ENCODE peak calls at places on chromosome 18, in four cellular contexts. W, Z, R and V are unnamed samples.
A peak's percentile ranks its signal among the peaks of the same experiment; 100 is the strongest.

GRCh38 chr18:46055841-46056240 is 16.2 kb downstream of the PSTPIP2 start:
- DNase-seq in W (no peak), Z (no peak), R (no peak), V (no peak)

GRCh38 chr18:22132258-22132657 is 37.1 kb upstream of the GATA6 start:
- DNase-seq in W (no peak), Z (no peak), R (no peak), V (no peak)

GRCh38 chr18:3095921-3096320 is 83.0 kb upstream of the LPIN2 start:
- DNase-seq in W (no peak), Z (no peak), R (no peak), V (no peak)

GRCh38 chr18:50863840-50864239 is 15.1 kb upstream of the ME2 start:
- DNase-seq in W (no peak), Z (no peak), R (no peak), V (no peak)

GRCh38 chr18:9400197-9400596 is 65.6 kb downstream of the TWSG1 start:
- DNase-seq in W (no peak), Z (no peak), R (no peak), V (no peak)

GRCh38 chr18:4831791-4832375 is 365.2 kb downstream of the AKAIN1 start:
- DNase-seq in W (no peak), Z (no peak), R (no peak), V (no peak)

GRCh38 chr18:45275367-45276113 is 339.7 kb upstream of the SLC14A2 start:
- DNase-seq in W (no peak), Z (no peak), R (no peak), V (no peak)

GRCh38 chr18:7273301-7273911 is 42.5 kb downstream of the LRRC30 start:
- DNase-seq in W (peak; percentile 9), Z (peak; percentile 15), R (no peak), V (no peak)

GRCh38 chr18:79315589-79315988 is 80.1 kb upstream of the NFATC1 start:
- DNase-seq in W (no peak), Z (no peak), R (no peak), V (no peak)

GRCh38 chr18:59867337-59868104 is 32.3 kb upstream of the PMAIP1 start:
- DNase-seq in W (no peak), Z (no peak), R (no peak), V (no peak)

GRCh38 chr18:37161491-37161890 is 332.6 kb downstream of the KIAA1328 start:
- DNase-seq in W (no peak), Z (no peak), R (no peak), V (no peak)

GRCh38 chr18:24530630-24531111 is 70.2 kb downstream of the HRH4 start:
- DNase-seq in W (no peak), Z (no peak), R (no peak), V (no peak)

GRCh38 chr18:62660741-62661140 is 54.6 kb upstream of the PHLPP1 start:
- DNase-seq in W (no peak), Z (no peak), R (no peak), V (no peak)

GRCh38 chr18:50816767-50817166 is 3.0 kb downstream of the MRO start:
- DNase-seq in W (no peak), Z (no peak), R (no peak), V (no peak)

GRCh38 chr18:62069556-62069955 is 117.3 kb downstream of the PIGN start:
- DNase-seq in W (no peak), Z (no peak), R (no peak), V (no peak)

GRCh38 chr18:25123438-25124225 is 228.3 kb downstream of the ZNF521 start:
- DNase-seq in W (no peak), Z (no peak), R (no peak), V (no peak)

GRCh38 chr18:43049021-43049420 is 66.5 kb downstream of the RIT2 start:
- DNase-seq in W (no peak), Z (no peak), R (no peak), V (no peak)

GRCh38 chr18:32351014-32351413 is 119.7 kb downstream of the GAREM1 start:
- DNase-seq in W (no peak), Z (no peak), R (no peak), V (no peak)

GRCh38 chr18:12883684-12884520 is at the start of gene PTPN2:
- DNase-seq in W (peak; percentile 92), Z (peak; percentile 95), R (peak; percentile 69), V (peak; percentile 90)

GRCh38 chr18:12882416-12882815 is 1.6 kb downstream of the PTPN2 start:
- DNase-seq in W (no peak), Z (no peak), R (no peak), V (no peak)

GRCh38 chr18:12883003-12883683 is 894 bp downstream of the PTPN2 start:
- DNase-seq in W (no peak), Z (no peak), R (no peak), V (no peak)

GRCh38 chr18:12879840-12880531 is 4.1 kb downstream of the PTPN2 start:
- DNase-seq in W (no peak), Z (no peak), R (no peak), V (no peak)

DNA sequence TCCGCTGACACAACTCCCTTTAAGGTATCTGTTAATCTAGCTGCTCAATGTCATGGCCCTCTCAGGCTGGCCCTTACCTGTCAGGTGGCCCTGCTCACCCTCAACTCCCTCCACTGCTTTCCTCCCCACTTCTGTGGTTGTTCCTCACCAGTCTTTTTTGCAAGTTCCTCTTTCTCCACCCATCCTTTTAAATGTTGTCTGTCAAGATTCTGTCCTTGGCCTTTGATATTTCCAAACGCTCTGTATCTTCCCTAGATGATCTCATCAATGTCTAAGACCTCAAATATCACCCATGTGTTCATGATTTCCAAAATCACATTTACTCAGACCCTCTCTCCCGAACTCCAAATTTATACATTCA is 3.5 kb downstream of the PTPN2 start:
- DNase-seq in W (no peak), Z (no peak), R (no peak), V (no peak)
- H3K27ac ChIP-seq in W (no peak overlapping the region), Z (peak overlapping the region; percentile 14), R (no peak overlapping the region), V (peak overlapping the region; percentile 70)

GRCh38 chr18:58525517-58525916 is 103.4 kb downstream of the ALPK2 start:
- DNase-seq in W (no peak), Z (no peak), R (no peak), V (no peak)

GRCh38 chr18:58528011-58528367 is 100.9 kb downstream of the ALPK2 start:
- DNase-seq in W (no peak), Z (no peak), R (no peak), V (no peak)

GRCh38 chr18:58525928-58526424 is 102.9 kb downstream of the ALPK2 start:
- DNase-seq in W (no peak), Z (no peak), R (no peak), V (no peak)

GRCh38 chr18:58527116-58528010 is 101.5 kb downstream of the ALPK2 start:
- DNase-seq in W (no peak), Z (no peak), R (no peak), V (no peak)

GRCh38 chr18:58526425-58527115 is 102.3 kb downstream of the ALPK2 start:
- DNase-seq in W (no peak), Z (no peak), R (no peak), V (no peak)
- TF ChIP-seq POLR2A in W (no peak), Z (no peak), R (no peak), V (no peak)

DNA sequence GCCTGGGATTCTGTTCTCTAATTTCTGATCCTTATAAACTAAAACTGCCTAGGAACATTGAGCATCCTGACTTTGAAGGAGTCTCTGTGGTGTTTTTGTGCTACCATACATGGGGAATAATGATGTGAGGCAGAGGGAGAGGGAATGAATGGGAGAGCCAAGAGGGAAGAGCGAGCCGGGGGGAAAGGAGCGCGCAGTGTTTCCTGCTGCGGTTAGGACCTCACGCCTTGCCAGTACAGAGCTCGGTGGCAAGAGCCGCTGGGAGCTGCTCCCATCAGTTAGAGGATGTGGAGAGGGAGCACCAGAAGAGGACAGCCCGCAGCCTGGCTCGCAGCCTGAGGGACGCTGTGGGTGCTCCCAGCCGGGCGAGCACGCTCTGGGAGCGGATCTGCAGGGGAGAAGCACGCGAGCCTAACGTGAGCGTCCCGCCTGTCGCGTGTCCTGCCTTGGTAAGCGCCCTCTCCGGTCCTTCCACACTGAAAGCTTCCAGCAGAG is 114.7 kb downstream of the FAM210A start:
- DNase-seq in W (no peak), Z (no peak), R (no peak), V (no peak)
- H3K27ac ChIP-seq in W (peak overlapping the region; percentile 48), Z (peak overlapping the region; percentile 45), R (peak overlapping the region; percentile 24), V (peak overlapping the region; percentile 67)

GRCh38 chr18:10453885-10454772 is at the start of gene APCDD1:
- DNase-seq in W (peak; percentile 70), Z (peak; percentile 45), R (no peak), V (no peak)
- TF ChIP-seq POLR2A in W (peak; percentile 45), Z (no peak), R (no peak), V (no peak)

GRCh38 chr18:11078491-11078890 is 70.9 kb downstream of the PIEZO2 start:
- DNase-seq in W (no peak), Z (no peak), R (no peak), V (no peak)
- H3K27ac ChIP-seq in W (no peak overlapping the region), Z (no peak overlapping the region), R (no peak overlapping the region), V (no peak overlapping the region)

DNA sequence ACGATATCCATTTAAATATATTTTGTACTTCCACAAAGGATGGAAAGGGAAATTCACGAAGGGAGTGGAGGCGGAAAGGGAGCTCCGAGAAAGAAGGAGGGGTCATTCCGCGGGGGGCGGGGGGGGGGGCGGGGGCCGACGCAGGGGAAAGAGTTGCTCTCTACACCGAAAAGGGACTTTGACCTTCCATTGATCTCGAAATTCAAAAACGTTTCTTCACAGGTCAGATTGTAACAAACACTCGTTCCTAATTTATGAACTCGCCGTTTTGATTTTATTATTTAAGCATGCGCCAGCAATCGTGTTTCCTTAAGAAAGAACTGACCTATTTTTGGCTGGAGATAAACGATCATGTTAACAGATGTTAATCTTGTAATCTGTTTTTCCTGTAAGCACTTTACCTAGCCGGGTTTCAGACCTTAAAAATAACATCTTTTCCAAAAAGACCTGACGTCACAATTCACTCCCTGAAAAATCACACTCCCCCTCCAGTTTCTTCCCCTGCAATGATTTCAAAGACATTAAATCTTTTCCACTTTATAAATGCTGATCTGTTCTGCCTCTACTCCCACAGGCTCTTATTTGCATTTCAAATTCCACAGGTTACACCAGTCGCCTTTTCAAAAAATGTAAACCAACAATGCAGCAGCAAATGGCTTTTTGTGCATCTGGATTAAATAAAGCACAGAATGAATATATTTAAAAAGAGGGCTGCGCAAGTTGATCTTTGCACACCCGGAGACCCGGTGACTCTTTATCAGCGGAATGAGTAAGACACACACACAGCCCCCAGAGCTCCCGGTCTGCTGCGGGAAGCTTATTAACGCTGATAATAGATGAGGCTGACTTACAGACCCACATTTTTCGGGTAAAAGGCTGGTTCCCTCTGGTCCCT is 1.6 kb downstream of the ZNF516 start:
- DNase-seq in W (no peak), Z (no peak), R (no peak), V (no peak)
- TF ChIP-seq POLR2A in W (no peak), Z (no peak), R (no peak), V (no peak)